ENCODE peak calls at places on chromosomes 7 and 10, in six cellular contexts. U is AG10803, F is colonic mucosa, T is SW 1271, S is HT-29, K is brain microvascular endothelial cell. Z is an unnamed sample.

GRCh38 chr7:133059263-133059662 is 22.6 kb downstream of the CHCHD3 start:
- DNase-seq in U (no peak), F (no peak), T (no peak), S (no peak), K (no peak), Z (no peak)

GRCh38 chr7:154231732-154232131 is 179.5 kb downstream of the DPP6 start:
- DNase-seq in U (no peak), F (no peak), T (no peak), S (peak), K (no peak), Z (no peak)

GRCh38 chr7:20440472-20441105 is 109.9 kb downstream of the ITGB8 start:
- DNase-seq in U (peak), F (peak), T (no peak), S (peak), K (peak), Z (no peak)

GRCh38 chr7:149188637-149189259 is 6.6 kb upstream of the ZNF282 start:
- DNase-seq in U (no peak), F (no peak), T (no peak), S (no peak), K (no peak), Z (no peak)

GRCh38 chr7:117472335-117472734 is 7.5 kb upstream of the CFTR start:
- DNase-seq in U (no peak), F (no peak), T (no peak), S (no peak), K (no peak), Z (no peak)

GRCh38 chr10:3165196-3165595 is 7.4 kb downstream of the PITRM1 start:
- DNase-seq in U (no peak), F (no peak), T (no peak), S (no peak), K (no peak), Z (no peak)

GRCh38 chr10:91467114-91467513 is 57.0 kb downstream of the HECTD2 start:
- DNase-seq in U (no peak), F (no peak), T (no peak), S (no peak), K (no peak), Z (no peak)

GRCh38 chr10:55500931-55501559 is 700.0 kb upstream of the PCDH15 start:
- DNase-seq in U (peak), F (peak), T (no peak), S (peak), K (peak), Z (no peak)

GRCh38 chr10:7551289-7551688 is 115.5 kb downstream of the ITIH5 start:
- DNase-seq in U (no peak), F (no peak), T (no peak), S (no peak), K (no peak), Z (no peak)

GRCh38 chr7:47378728-47379395 is 203.0 kb downstream of the TNS3 start:
- DNase-seq in U (no peak), F (no peak), T (no peak), S (no peak), K (no peak), Z (no peak)

GRCh38 chr10:117214401-117214800 is 17.1 kb downstream of the KCNK18 start:
- DNase-seq in U (peak), F (no peak), T (no peak), S (no peak), K (peak), Z (no peak)

GRCh38 chr10:102302611-102303010 is 57.3 kb downstream of the GBF1 start:
- DNase-seq in U (no peak), F (no peak), T (no peak), S (no peak), K (peak), Z (no peak)

GRCh38 chr10:80473692-80474596 is 19.8 kb downstream of the TSPAN14 start:
- DNase-seq in U (no peak), F (no peak), T (no peak), S (no peak), K (no peak), Z (no peak)

GRCh38 chr10:3468919-3469638 is 296.5 kb upstream of the PITRM1 start:
- DNase-seq in U (peak), F (no peak), T (no peak), S (peak), K (peak), Z (no peak)

GRCh38 chr7:86968618-86969017 is 90.8 kb downstream of the ELAPOR2 start:
- DNase-seq in U (no peak), F (peak), T (no peak), S (no peak), K (no peak), Z (no peak)

GRCh38 chr7:63025815-63026214 is 972.8 kb upstream of the ZNF722 start:
- DNase-seq in U (no peak), F (no peak), T (no peak), S (no peak), K (no peak), Z (no peak)

GRCh38 chr7:120554960-120555571 is 282.1 kb downstream of the KCND2 start:
- DNase-seq in U (peak), F (peak), T (peak), S (peak), K (peak), Z (no peak)

GRCh38 chr7:126488043-126488442 is 764.7 kb downstream of the GRM8 start:
- DNase-seq in U (no peak), F (no peak), T (no peak), S (no peak), K (no peak), Z (no peak)

GRCh38 chr7:29971566-29972314 is 17.9 kb downstream of the SCRN1 start:
- DNase-seq in U (no peak), F (no peak), T (no peak), S (no peak), K (no peak), Z (no peak)

GRCh38 chr10:79222186-79222585 is 125.1 kb upstream of the PPIF start:
- DNase-seq in U (no peak), F (no peak), T (no peak), S (no peak), K (no peak), Z (no peak)

GRCh38 chr7:101626069-101626671 is 2.9 kb downstream of the MYL10 start:
- DNase-seq in U (no peak), F (no peak), T (no peak), S (no peak), K (no peak), Z (no peak)

GRCh38 chr7:43391518-43391917 is 191.4 kb upstream of the STK17A start:
- DNase-seq in U (no peak), F (no peak), T (no peak), S (no peak), K (no peak), Z (no peak)

GRCh38 chr7:1638113-1638726 is 31.9 kb upstream of the ELFN1 start:
- DNase-seq in U (no peak), F (no peak), T (no peak), S (no peak), K (no peak), Z (no peak)

GRCh38 chr10:124205432-124205831 is 112.0 kb upstream of the CHST15 start:
- DNase-seq in U (no peak), F (no peak), T (no peak), S (no peak), K (no peak), Z (no peak)

GRCh38 chr10:78510566-78511323 is 477.1 kb downstream of the RPS24 start:
- DNase-seq in U (no peak), F (peak), T (no peak), S (peak), K (no peak), Z (no peak)

GRCh38 chr7:104928721-104929400 is 85.1 kb upstream of the KMT2E start:
- DNase-seq in U (no peak), F (no peak), T (no peak), S (peak), K (no peak), Z (no peak)

GRCh38 chr10:72727128-72727527 is 35.2 kb downstream of the MCU start:
- DNase-seq in U (no peak), F (no peak), T (no peak), S (no peak), K (no peak), Z (no peak)

GRCh38 chr10:22693371-22693784 is 21.0 kb downstream of the PIP4K2A start:
- DNase-seq in U (peak), F (no peak), T (no peak), S (no peak), K (peak), Z (no peak)

GRCh38 chr7:30164567-30164966 is 29.8 kb downstream of the MTURN start:
- DNase-seq in U (peak), F (no peak), T (no peak), S (peak), K (peak), Z (no peak)

GRCh38 chr10:17375936-17376584 is 78.3 kb downstream of the ST8SIA6 start:
- DNase-seq in U (no peak), F (no peak), T (no peak), S (no peak), K (peak), Z (no peak)

GRCh38 chr7:149662591-149663095 is 110.7 kb downstream of the ZNF467 start:
- DNase-seq in U (peak), F (peak), T (peak), S (peak), K (peak), Z (peak)

GRCh38 chr10:74813860-74814259 is 12.5 kb upstream of the KAT6B start:
- DNase-seq in U (no peak), F (no peak), T (no peak), S (no peak), K (no peak), Z (no peak)

GRCh38 chr10:120403109-120403508 is 53.9 kb upstream of the PLPP4 start:
- DNase-seq in U (peak), F (no peak), T (no peak), S (no peak), K (no peak), Z (no peak)

GRCh38 chr7:99579956-99580777 is 17.9 kb upstream of the TMEM225B start:
- DNase-seq in U (peak), F (peak), T (no peak), S (no peak), K (no peak), Z (peak)

GRCh38 chr7:37666026-37666780 is 17.4 kb upstream of the GPR141 start:
- DNase-seq in U (no peak), F (no peak), T (no peak), S (no peak), K (no peak), Z (no peak)

GRCh38 chr10:27783660-27784059 is 38.0 kb upstream of the MKX start:
- DNase-seq in U (peak), F (no peak), T (peak), S (peak), K (peak), Z (no peak)

GRCh38 chr7:50125766-50126165 is 32.7 kb upstream of the ZPBP start:
- DNase-seq in U (no peak), F (no peak), T (no peak), S (no peak), K (no peak), Z (no peak)

GRCh38 chr10:122475130-122475529 is 13.8 kb downstream of the HTRA1 start:
- DNase-seq in U (peak), F (no peak), T (no peak), S (no peak), K (no peak), Z (no peak)